ENCODE peak calls at places on chromosome 20, in eight cellular contexts. C is NCI-H82; R is CD4-positive, alpha-beta T cell; L is left ventricle myocardium inferior; T is posterior vena cava; W is IMR-90; E is sciatic nerve; Z is stimulated activated CD8-positive, alpha-beta memory T cell treated with anti-CD3 and anti-CD28 coated beads, Interleukin-15, amount 100 ng/mL, for 24 hours. V is an unnamed sample.

GRCh38 chr20:40960101-40960500 is 68.5 kb upstream of the TOP1 start:
- DNase-seq in E (no peak), T (no peak), L (no peak), Z (no peak), C (no peak), W (no peak), R (no peak), V (no peak)

GRCh38 chr20:4666001-4666470 is 55.7 kb upstream of the PRND start:
- DNase-seq in T (no peak), L (no peak), W (peak; percentile 49), C (no peak), R (peak; percentile 32), E (no peak), Z (no peak), V (no peak)

GRCh38 chr20:36092424-36093024 is 62.0 kb upstream of the EPB41L1 start:
- DNase-seq in R (no peak), W (no peak), L (peak; percentile 30), Z (no peak), C (peak; percentile 63), T (no peak), E (peak; percentile 67), V (no peak)

GRCh38 chr20:22342410-22342809 is 242.0 kb downstream of the FOXA2 start:
- DNase-seq in C (no peak), R (no peak), W (no peak), L (no peak), T (no peak), Z (no peak), E (no peak), V (no peak)

GRCh38 chr20:38501858-38502431 is 29.3 kb downstream of the RALGAPB start:
- DNase-seq in T (no peak), C (no peak), W (no peak), L (no peak), E (no peak), R (no peak), Z (no peak), V (no peak)

GRCh38 chr20:32278199-32278643 is 770 bp downstream of the KIF3B start:
- DNase-seq in L (no peak), R (no peak), C (no peak), E (no peak), Z (no peak), W (peak; percentile 17), T (no peak), V (no peak)

GRCh38 chr20:34703573-34704176 is 469 bp upstream of the TP53INP2 start:
- DNase-seq in C (peak; percentile 62), T (no peak), W (peak; percentile 37), Z (no peak), E (no peak), R (no peak), L (no peak), V (no peak)

GRCh38 chr20:58751956-58752355 is 59.4 kb downstream of the NPEPL1 start:
- DNase-seq in R (no peak), E (no peak), Z (no peak), W (no peak), C (no peak), T (no peak), L (no peak), V (no peak)

GRCh38 chr20:29452186-29452585 is 1805.3 kb upstream of the DEFB115 start:
- DNase-seq in E (no peak), W (no peak), T (no peak), C (no peak), L (no peak), Z (no peak), R (no peak), V (no peak)

GRCh38 chr20:4217349-4217761 is 202.0 kb upstream of the RNF24 start:
- DNase-seq in L (peak; percentile 35), W (no peak), T (peak; percentile 60), R (no peak), Z (no peak), C (no peak), E (peak; percentile 68), V (no peak)

GRCh38 chr20:58109918-58110635 is 118.4 kb downstream of the ANKRD60 start:
- DNase-seq in C (no peak), E (peak; percentile 17), R (no peak), L (no peak), T (no peak), Z (no peak), W (no peak), V (no peak)

GRCh38 chr20:61699184-61700066 is 366.3 kb downstream of the TAF4 start:
- DNase-seq in W (no peak), E (no peak), R (no peak), L (no peak), C (no peak), Z (no peak), T (no peak), V (no peak)

GRCh38 chr20:6381887-6382286 is 259.1 kb upstream of the FERMT1 start:
- DNase-seq in L (no peak), W (peak; percentile 44), Z (no peak), R (no peak), E (no peak), T (no peak), C (peak; percentile 35), V (no peak)

GRCh38 chr20:24835195-24835594 is 113.9 kb upstream of the CST7 start:
- DNase-seq in Z (no peak), L (no peak), R (no peak), T (no peak), W (no peak), C (no peak), E (no peak), V (peak; percentile 50)

GRCh38 chr20:63232235-63233060 is 3.3 kb upstream of the BIRC7 start:
- DNase-seq in C (no peak), Z (no peak), E (no peak), W (peak; percentile 96), L (no peak), R (no peak), T (no peak), V (no peak)

GRCh38 chr20:50744143-50744792 is 12.9 kb downstream of the PARD6B start:
- DNase-seq in Z (no peak), T (peak; percentile 87), W (peak; percentile 88), L (peak; percentile 43), C (peak; percentile 75), E (peak; percentile 70), R (no peak), V (no peak)

GRCh38 chr20:64102647-64103354 is 4.6 kb downstream of the NPBWR2 start:
- DNase-seq in C (peak; percentile 79), T (peak; percentile 58), W (no peak), L (peak; percentile 16), R (no peak), E (peak; percentile 27), Z (no peak), V (peak; percentile 72)

GRCh38 chr20:38806855-38807655 is 1.6 kb downstream of the PPP1R16B start:
- DNase-seq in Z (no peak), R (no peak), W (no peak), C (peak; percentile 51), E (no peak), L (no peak), T (no peak), V (no peak)

GRCh38 chr20:45963059-45964011 is 8.7 kb downstream of the ZNF335 start:
- DNase-seq in Z (no peak), W (peak; percentile 33), T (peak; percentile 74), R (no peak), C (peak; percentile 85), E (peak; percentile 59), L (no peak), V (no peak)

GRCh38 chr20:61600061-61600460 is 348.0 kb downstream of the CDH4 start:
- DNase-seq in W (no peak), R (no peak), Z (no peak), C (no peak), E (no peak), L (no peak), T (no peak), V (no peak)

GRCh38 chr20:19932170-19932667 is 84.9 kb upstream of the NAA20 start:
- DNase-seq in R (no peak), T (no peak), L (no peak), C (no peak), W (peak; percentile 94), E (peak; percentile 71), Z (no peak), V (peak; percentile 80)

GRCh38 chr20:17969276-17969883 is 562 bp downstream of the MGME1 start:
- DNase-seq in C (peak; percentile 71), W (no peak), T (no peak), L (no peak), Z (no peak), R (no peak), E (no peak), V (no peak)

GRCh38 chr20:20743511-20744169 is 31.2 kb upstream of the RALGAPA2 start:
- DNase-seq in T (peak; percentile 90), E (peak; percentile 74), C (peak; percentile 71), R (no peak), L (peak; percentile 82), W (no peak), Z (no peak), V (no peak)

GRCh38 chr20:53751394-53752368 is 158.0 kb upstream of the ZNF217 start:
- DNase-seq in Z (no peak), W (no peak), R (no peak), E (no peak), C (no peak), T (no peak), L (no peak), V (no peak)

GRCh38 chr20:51462566-51463276 is 79.8 kb downstream of the NFATC2 start:
- DNase-seq in C (no peak), Z (no peak), R (no peak), E (peak; percentile 87), W (peak; percentile 80), T (peak; percentile 95), L (peak; percentile 86), V (peak; percentile 87)

GRCh38 chr20:8155848-8156602 is 24.0 kb downstream of the PLCB1 start:
- DNase-seq in L (no peak), C (no peak), R (no peak), Z (no peak), E (no peak), T (no peak), W (peak; percentile 22), V (no peak)

GRCh38 chr20:56373942-56374341 is 15.2 kb downstream of the FAM210B start:
- DNase-seq in C (no peak), Z (no peak), L (no peak), E (no peak), T (no peak), R (no peak), W (peak; percentile 98), V (no peak)

GRCh38 chr20:48769111-48769879 is 58.5 kb downstream of the PREX1 start:
- DNase-seq in R (peak; percentile 72), L (no peak), T (peak; percentile 73), C (no peak), W (no peak), Z (peak; percentile 63), E (no peak), V (peak; percentile 87)

GRCh38 chr20:37990571-37991151 is 42.6 kb downstream of the TTI1 start:
- DNase-seq in T (no peak), E (no peak), L (peak; percentile 71), W (peak; percentile 78), C (peak; percentile 90), R (no peak), Z (peak; percentile 17), V (no peak)

GRCh38 chr20:40493071-40493470 is 196.0 kb downstream of the MAFB start:
- DNase-seq in Z (no peak), C (no peak), L (peak; percentile 49), E (peak; percentile 82), T (peak; percentile 83), W (peak; percentile 28), R (no peak), V (no peak)

GRCh38 chr20:36744243-36744642 is 1.6 kb downstream of the NDRG3 start:
- DNase-seq in E (no peak), C (peak; percentile 47), R (no peak), L (no peak), T (no peak), W (no peak), Z (no peak), V (no peak)

V was measured in cardiac septum.